ENCODE peak calls at places on chromosomes 13 and 19, in ten cellular contexts. A, J, S, G, T, H, W, X, Z and R are unnamed samples.
A peak's percentile ranks its signal among the peaks of the same experiment; 100 is the strongest.

GRCh38 chr13:99215466-99215865 is 14.8 kb downstream of the UBAC2 start:
- DNase-seq in A (no peak), J (no peak), S (no peak), G (no peak), T (no peak), H (no peak), W (no peak), X (no peak), Z (no peak), R (no peak)

GRCh38 chr13:46170268-46170667 is 11.7 kb downstream of the LCP1 start:
- DNase-seq in A (no peak), J (no peak), S (no peak), G (no peak), T (no peak), H (no peak), W (peak; percentile 52), X (no peak), Z (no peak), R (no peak)

GRCh38 chr13:29906432-29907011 is 56.1 kb upstream of the UBL3 start:
- DNase-seq in A (no peak), J (no peak), S (no peak), G (no peak), T (no peak), H (no peak), W (no peak), X (no peak), Z (no peak), R (no peak)

GRCh38 chr19:8161135-8161646 is 11.8 kb upstream of the FBN3 start:
- DNase-seq in A (no peak), J (peak; percentile 49), S (peak; percentile 72), G (peak; percentile 17), T (no peak), H (no peak), W (peak; percentile 75), X (no peak), Z (no peak), R (no peak)

GRCh38 chr13:94173312-94173854 is 306.1 kb downstream of the DCT start:
- DNase-seq in A (no peak), J (peak; percentile 90), S (no peak), G (no peak), T (no peak), H (peak; percentile 19), W (no peak), X (no peak), Z (no peak), R (no peak)

GRCh38 chr19:8904597-8904996 is 72.4 kb downstream of the MBD3L1 start:
- DNase-seq in A (no peak), J (no peak), S (no peak), G (no peak), T (no peak), H (no peak), W (no peak), X (no peak), Z (no peak), R (no peak)

GRCh38 chr13:73677041-73677589 is 457.1 kb downstream of the KLF12 start:
- DNase-seq in A (no peak), J (peak; percentile 11), S (no peak), G (peak; percentile 10), T (no peak), H (peak; percentile 7), W (no peak), X (no peak), Z (peak; percentile 49), R (no peak)

GRCh38 chr13:102399791-102400618 is 1.8 kb downstream of the FGF14 start:
- DNase-seq in A (no peak), J (peak; percentile 19), S (no peak), G (peak; percentile 18), T (no peak), H (no peak), W (peak; percentile 82), X (no peak), Z (no peak), R (no peak)

GRCh38 chr19:33376931-33377557 is 3.5 kb downstream of the CEBPG start:
- DNase-seq in A (no peak), J (no peak), S (no peak), G (no peak), T (no peak), H (no peak), W (peak; percentile 31), X (no peak), Z (no peak), R (no peak)

DNA sequence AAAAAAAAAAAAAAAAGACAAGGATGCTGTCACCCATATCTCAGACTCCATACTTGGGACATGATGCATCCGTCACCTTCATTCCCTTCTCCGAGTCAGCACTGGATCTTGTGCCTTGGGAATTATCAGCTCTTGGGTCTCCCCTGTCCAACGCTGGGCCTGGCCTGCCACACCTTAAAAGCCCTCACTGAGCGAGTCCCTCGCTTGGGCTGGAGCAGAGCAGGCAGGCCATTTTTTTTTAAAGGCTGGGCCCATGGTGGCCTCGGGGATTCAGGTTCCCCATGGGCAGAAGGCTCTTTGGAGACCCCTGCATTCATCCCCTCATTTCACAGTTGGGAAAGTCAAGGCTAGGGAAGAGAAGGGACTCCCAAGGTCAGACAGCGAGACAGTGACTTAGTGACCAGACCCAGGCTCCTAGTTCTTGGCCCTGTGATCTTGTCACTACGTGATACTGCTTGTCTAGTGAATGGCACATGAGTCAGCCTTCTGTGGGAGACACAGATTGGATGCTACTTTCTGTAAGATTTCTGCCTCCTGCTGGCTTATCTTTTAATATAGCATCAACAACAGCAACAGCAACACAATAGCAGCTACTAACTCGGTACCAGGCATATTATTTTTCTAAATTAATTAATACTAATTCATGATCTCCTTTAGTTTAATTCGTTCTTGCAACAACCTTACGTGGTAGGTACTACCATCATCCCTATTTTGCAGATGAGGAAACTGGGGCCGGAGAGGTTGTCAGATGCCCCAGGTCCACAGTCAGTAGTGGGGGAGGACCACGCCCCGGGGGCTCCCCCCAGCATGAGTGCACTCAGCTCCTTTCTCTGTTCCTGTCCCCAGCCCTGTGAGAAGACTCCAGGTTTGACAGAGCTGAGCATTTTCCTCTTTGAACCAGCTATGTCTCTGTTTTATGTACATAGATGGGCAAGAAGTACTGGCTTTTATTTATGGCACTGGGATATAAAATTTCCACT is 27.4 kb upstream of the ZNF536 start:
- DNase-seq in A (no peak), J (no peak), S (no peak), G (no peak), T (no peak), H (no peak), W (no peak), X (no peak), Z (no peak), R (no peak)
- TF ChIP-seq CTCF in A (no peak), J (no peak), S (no peak), G (no peak), T (no peak), H (no peak), W (no peak), X (no peak), Z (no peak), R (no peak)

DNA sequence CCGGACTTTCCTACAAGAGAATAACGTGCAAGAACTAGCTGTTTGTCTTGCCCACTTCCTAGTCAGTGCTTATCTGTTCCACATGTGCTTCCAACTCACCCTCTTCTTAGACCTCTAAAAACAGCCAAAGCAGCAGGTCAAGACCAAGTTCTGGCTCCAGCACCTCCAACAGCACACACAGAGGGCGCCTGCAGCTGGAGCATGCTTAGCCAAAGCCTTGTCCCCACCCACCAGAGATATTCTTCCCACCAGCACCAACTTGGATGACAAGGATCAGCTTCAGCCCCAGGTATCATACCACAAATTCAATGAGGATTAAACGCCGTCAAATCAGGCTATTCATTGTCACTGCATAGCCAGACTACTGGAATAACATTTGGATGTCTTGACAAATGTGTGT is 17.9 kb downstream of the RCBTB1 start:
- DNase-seq in A (no peak), J (no peak), S (no peak), G (no peak), T (no peak), H (no peak), W (peak; percentile 51), X (no peak), Z (no peak), R (no peak)
- TF ChIP-seq CTCF in A (no peak), J (no peak), S (no peak), G (no peak), T (no peak), H (no peak), W (no peak), X (no peak), Z (no peak), R (no peak)

DNA sequence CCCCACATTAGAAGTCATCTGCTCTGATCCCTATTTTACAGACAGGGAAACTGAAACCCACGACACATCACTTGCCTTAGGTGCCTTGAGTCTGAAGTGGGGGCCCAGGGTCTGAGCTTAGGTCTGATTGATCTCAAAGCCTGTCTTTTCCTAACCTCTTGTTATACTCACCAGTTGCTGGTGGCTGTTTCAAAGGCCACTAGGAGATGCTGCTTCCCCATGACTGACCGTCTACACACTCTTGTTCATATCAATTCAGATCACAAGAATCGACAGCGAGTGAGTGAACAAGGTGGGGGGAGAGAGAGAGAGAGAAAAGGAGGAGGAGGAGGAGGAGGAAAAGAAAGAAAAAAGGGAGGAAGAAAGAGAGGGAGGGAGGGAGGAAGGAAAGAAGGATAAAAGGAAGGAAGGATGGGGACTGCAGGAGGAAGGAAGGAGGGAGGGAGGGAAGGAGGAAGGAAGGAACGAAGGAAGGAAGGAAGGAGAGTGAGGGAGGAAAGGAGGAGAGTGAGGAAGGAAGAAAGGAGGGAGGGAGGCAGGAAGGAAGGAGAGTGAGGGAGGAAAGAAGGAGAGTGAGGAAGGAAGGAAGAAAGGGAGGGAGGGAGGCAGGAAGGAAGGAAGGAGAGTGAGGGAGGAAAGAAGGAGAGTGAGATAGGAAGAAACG is 3.3 kb downstream of the OR10H1 start:
- DNase-seq in A (no peak), J (no peak), S (no peak), G (no peak), T (no peak), H (no peak), W (no peak), X (no peak), Z (peak; percentile 58), R (no peak)
- TF ChIP-seq CTCF in A (no peak), J (no peak), S (peak; percentile 35), G (no peak), T (no peak), H (no peak), W (no peak), X (no peak), Z (peak; percentile 11), R (no peak)

GRCh38 chr13:114116734-114117133 is 15.7 kb downstream of the RASA3 start:
- DNase-seq in A (peak; percentile 3), J (no peak), S (no peak), G (no peak), T (peak; percentile 25), H (no peak), W (peak; percentile 49), X (no peak), Z (no peak), R (no peak)

GRCh38 chr13:114112826-114113322 is 19.5 kb downstream of the RASA3 start:
- DNase-seq in A (peak; percentile 5), J (no peak), S (no peak), G (no peak), T (peak; percentile 48), H (no peak), W (peak; percentile 90), X (peak; percentile 2), Z (no peak), R (no peak)

GRCh38 chr13:114115796-114116195 is 16.6 kb downstream of the RASA3 start:
- DNase-seq in A (no peak), J (no peak), S (no peak), G (no peak), T (peak; percentile 56), H (no peak), W (no peak), X (no peak), Z (no peak), R (no peak)

GRCh38 chr13:114113961-114114360 is 18.5 kb downstream of the RASA3 start:
- DNase-seq in A (peak; percentile 6), J (no peak), S (no peak), G (no peak), T (peak; percentile 59), H (no peak), W (peak; percentile 31), X (no peak), Z (no peak), R (no peak)

GRCh38 chr13:114115191-114115671 is 17.2 kb downstream of the RASA3 start:
- DNase-seq in A (no peak), J (peak; percentile 90), S (no peak), G (peak; percentile 81), T (peak; percentile 70), H (peak; percentile 91), W (peak; percentile 51), X (no peak), Z (no peak), R (peak; percentile 31)
- TF ChIP-seq CTCF in A (no peak), J (no peak), S (no peak), G (peak; percentile 1), T (no peak), H (peak; percentile 53), W (no peak), X (no peak), Z (no peak), R (no peak)